ENCODE peak calls at places on chromosomes 2 and 18, in eight cellular contexts. One of them, this sample, is unnamed.

GRCh38 chr2:15689654-15690053 is 98.0 kb downstream of the DDX1 start:
- DNase-seq in ovary: no peak
- DNase-seq in lung: no peak
- DNase-seq in brain microvascular endothelial cell: no peak
- DNase-seq in GM13977: no peak
- DNase-seq in natural killer cell: no peak
- DNase-seq in GM13976: no peak
- DNase-seq in right atrium auricular region: no peak
- DNase-seq in this sample: no peak

GRCh38 chr2:73284296-73285161 is at the start of gene FBXO41:
- DNase-seq in ovary: peak; percentile 45
- DNase-seq in lung: no peak
- DNase-seq in brain microvascular endothelial cell: no peak
- DNase-seq in GM13977: peak; percentile 94
- DNase-seq in natural killer cell: peak; percentile 39
- DNase-seq in GM13976: peak; percentile 95
- DNase-seq in right atrium auricular region: no peak
- DNase-seq in this sample: peak; percentile 94

GRCh38 chr2:235688511-235689426 is 194.9 kb downstream of the AGAP1 start:
- DNase-seq in ovary: no peak
- DNase-seq in lung: no peak
- DNase-seq in brain microvascular endothelial cell: no peak
- DNase-seq in GM13977: no peak
- DNase-seq in natural killer cell: no peak
- DNase-seq in GM13976: no peak
- DNase-seq in right atrium auricular region: no peak
- DNase-seq in this sample: no peak

GRCh38 chr2:239369631-239370161 is 31.1 kb downstream of the HDAC4 start:
- DNase-seq in ovary: no peak
- DNase-seq in lung: peak; percentile 34
- DNase-seq in brain microvascular endothelial cell: peak; percentile 24
- DNase-seq in GM13977: peak; percentile 85
- DNase-seq in natural killer cell: no peak
- DNase-seq in GM13976: peak; percentile 79
- DNase-seq in right atrium auricular region: no peak
- DNase-seq in this sample: peak; percentile 74

GRCh38 chr2:112253261-112253807 is 1.5 kb downstream of the ZC3H8 start:
- DNase-seq in ovary: no peak
- DNase-seq in lung: no peak
- DNase-seq in brain microvascular endothelial cell: no peak
- DNase-seq in GM13977: no peak
- DNase-seq in natural killer cell: no peak
- DNase-seq in GM13976: no peak
- DNase-seq in right atrium auricular region: no peak
- DNase-seq in this sample: no peak

GRCh38 chr18:28062446-28062845 is 114.5 kb downstream of the CDH2 start:
- DNase-seq in ovary: no peak
- DNase-seq in lung: no peak
- DNase-seq in brain microvascular endothelial cell: no peak
- DNase-seq in GM13977: no peak
- DNase-seq in natural killer cell: no peak
- DNase-seq in GM13976: no peak
- DNase-seq in right atrium auricular region: no peak
- DNase-seq in this sample: no peak

GRCh38 chr18:31050635-31051034 is 8.1 kb upstream of the DSC3 start:
- DNase-seq in ovary: no peak
- DNase-seq in lung: no peak
- DNase-seq in brain microvascular endothelial cell: no peak
- DNase-seq in GM13977: no peak
- DNase-seq in natural killer cell: no peak
- DNase-seq in GM13976: no peak
- DNase-seq in right atrium auricular region: no peak
- DNase-seq in this sample: no peak

GRCh38 chr2:96953611-96954489 is 32.5 kb downstream of the FAM178B start:
- DNase-seq in ovary: peak; percentile 74
- DNase-seq in lung: no peak
- DNase-seq in brain microvascular endothelial cell: no peak
- DNase-seq in GM13977: peak; percentile 45
- DNase-seq in natural killer cell: no peak
- DNase-seq in GM13976: peak; percentile 63
- DNase-seq in right atrium auricular region: no peak
- DNase-seq in this sample: peak; percentile 51

GRCh38 chr2:190366248-190366753 is 22.9 kb downstream of the INPP1 start:
- DNase-seq in ovary: no peak
- DNase-seq in lung: no peak
- DNase-seq in brain microvascular endothelial cell: no peak
- DNase-seq in GM13977: no peak
- DNase-seq in natural killer cell: no peak
- DNase-seq in GM13976: no peak
- DNase-seq in right atrium auricular region: no peak
- DNase-seq in this sample: no peak

DNA sequence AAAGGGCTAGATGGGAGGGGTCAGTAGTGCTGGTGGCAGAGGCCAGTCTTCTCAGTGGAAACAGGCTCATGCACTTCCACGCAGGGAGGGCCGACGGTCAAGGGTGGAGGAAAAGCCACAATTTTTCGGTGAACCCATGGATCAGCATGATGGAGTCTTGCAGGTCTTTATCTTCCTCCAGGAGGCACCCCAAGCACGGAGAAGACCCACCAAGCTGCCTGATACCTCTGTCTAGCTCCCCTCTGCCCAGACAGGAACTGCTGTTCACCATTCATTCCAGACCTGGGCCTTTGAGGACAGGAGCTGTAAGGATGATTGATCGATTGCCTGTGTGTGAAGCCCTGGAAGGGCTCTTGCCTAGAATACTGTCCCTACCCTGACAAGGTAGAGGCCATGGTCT is 2.8 kb upstream of the LRRFIP1 start:
- DNase-seq in ovary: no peak
- DNase-seq in lung: no peak
- DNase-seq in brain microvascular endothelial cell: no peak
- DNase-seq in GM13977: peak; percentile 61
- DNase-seq in natural killer cell: no peak
- DNase-seq in GM13976: no peak
- DNase-seq in right atrium auricular region: no peak
- DNase-seq in this sample: peak; percentile 66
- TF ChIP-seq CTCF in ovary: no peak
- TF ChIP-seq CTCF in lung: no peak
- TF ChIP-seq CTCF in brain microvascular endothelial cell: no peak
- TF ChIP-seq CTCF in GM13977: peak; percentile 28
- TF ChIP-seq CTCF in natural killer cell: no peak
- TF ChIP-seq CTCF in GM13976: no peak
- TF ChIP-seq CTCF in right atrium auricular region: no peak
- TF ChIP-seq CTCF in this sample: no peak

DNA sequence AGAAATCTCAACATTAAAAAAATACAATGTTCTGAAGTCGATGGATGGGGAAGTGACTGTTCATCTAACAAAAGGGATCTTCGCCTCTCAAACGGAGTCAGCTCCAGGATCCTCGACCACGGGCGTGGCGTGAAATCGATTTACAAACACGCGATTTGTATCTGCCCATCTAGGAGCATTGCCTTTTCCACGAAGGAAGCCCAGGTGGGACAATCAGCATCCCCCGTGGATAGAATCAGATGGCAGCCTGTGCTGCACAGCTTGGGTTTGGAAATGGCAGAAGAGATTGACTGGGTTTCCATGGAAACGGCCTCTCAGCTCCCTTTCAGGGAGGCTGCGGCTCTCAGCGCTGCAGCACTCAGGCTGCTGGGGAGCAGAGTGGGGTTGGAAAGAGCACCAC is 110.8 kb upstream of the PXDN start:
- DNase-seq in ovary: no peak
- DNase-seq in lung: no peak
- DNase-seq in brain microvascular endothelial cell: peak; percentile 32
- DNase-seq in GM13977: no peak
- DNase-seq in natural killer cell: no peak
- DNase-seq in GM13976: no peak
- DNase-seq in right atrium auricular region: no peak
- DNase-seq in this sample: no peak
- TF ChIP-seq CTCF in ovary: no peak
- TF ChIP-seq CTCF in lung: no peak
- TF ChIP-seq CTCF in brain microvascular endothelial cell: no peak
- TF ChIP-seq CTCF in GM13977: no peak
- TF ChIP-seq CTCF in natural killer cell: no peak
- TF ChIP-seq CTCF in GM13976: no peak
- TF ChIP-seq CTCF in right atrium auricular region: no peak
- TF ChIP-seq CTCF in this sample: no peak

GRCh38 chr2:9765611-9766531 is 77.4 kb upstream of the TAF1B start:
- DNase-seq in ovary: no peak
- DNase-seq in lung: no peak
- DNase-seq in brain microvascular endothelial cell: no peak
- DNase-seq in GM13977: no peak
- DNase-seq in natural killer cell: no peak
- DNase-seq in GM13976: no peak
- DNase-seq in right atrium auricular region: no peak
- DNase-seq in this sample: no peak
- TF ChIP-seq CTCF in ovary: no peak
- TF ChIP-seq CTCF in lung: no peak
- TF ChIP-seq CTCF in brain microvascular endothelial cell: peak; percentile 19
- TF ChIP-seq CTCF in GM13977: peak; percentile 24
- TF ChIP-seq CTCF in natural killer cell: no peak
- TF ChIP-seq CTCF in GM13976: no peak
- TF ChIP-seq CTCF in right atrium auricular region: no peak
- TF ChIP-seq CTCF in this sample: no peak

GRCh38 chr2:140595107-140595506 is 1535.7 kb downstream of the LRP1B start:
- DNase-seq in ovary: no peak
- DNase-seq in lung: no peak
- DNase-seq in brain microvascular endothelial cell: no peak
- DNase-seq in GM13977: no peak
- DNase-seq in natural killer cell: no peak
- DNase-seq in GM13976: no peak
- DNase-seq in right atrium auricular region: no peak
- DNase-seq in this sample: no peak

GRCh38 chr2:140597205-140597604 is 1533.6 kb downstream of the LRP1B start:
- DNase-seq in ovary: no peak
- DNase-seq in lung: no peak
- DNase-seq in brain microvascular endothelial cell: no peak
- DNase-seq in GM13977: no peak
- DNase-seq in natural killer cell: no peak
- DNase-seq in GM13976: no peak
- DNase-seq in right atrium auricular region: no peak
- DNase-seq in this sample: no peak

GRCh38 chr2:140600116-140600515 is 1530.7 kb downstream of the LRP1B start:
- DNase-seq in ovary: no peak
- DNase-seq in lung: no peak
- DNase-seq in brain microvascular endothelial cell: peak; percentile 86
- DNase-seq in GM13977: no peak
- DNase-seq in natural killer cell: no peak
- DNase-seq in GM13976: no peak
- DNase-seq in right atrium auricular region: no peak
- DNase-seq in this sample: no peak

GRCh38 chr2:140596447-140596846 is 1534.4 kb downstream of the LRP1B start:
- DNase-seq in ovary: no peak
- DNase-seq in lung: no peak
- DNase-seq in brain microvascular endothelial cell: no peak
- DNase-seq in GM13977: no peak
- DNase-seq in natural killer cell: no peak
- DNase-seq in GM13976: no peak
- DNase-seq in right atrium auricular region: no peak
- DNase-seq in this sample: no peak

GRCh38 chr2:140597836-140598235 is 1533.0 kb downstream of the LRP1B start:
- DNase-seq in ovary: no peak
- DNase-seq in lung: no peak
- DNase-seq in brain microvascular endothelial cell: no peak
- DNase-seq in GM13977: no peak
- DNase-seq in natural killer cell: no peak
- DNase-seq in GM13976: no peak
- DNase-seq in right atrium auricular region: no peak
- DNase-seq in this sample: no peak
- TF ChIP-seq CTCF in ovary: no peak
- TF ChIP-seq CTCF in lung: no peak
- TF ChIP-seq CTCF in brain microvascular endothelial cell: no peak
- TF ChIP-seq CTCF in GM13977: no peak
- TF ChIP-seq CTCF in natural killer cell: no peak
- TF ChIP-seq CTCF in GM13976: no peak
- TF ChIP-seq CTCF in right atrium auricular region: no peak
- TF ChIP-seq CTCF in this sample: no peak

GRCh38 chr2:38323623-38324022 is 53.5 kb downstream of the ATL2 start:
- DNase-seq in ovary: no peak
- DNase-seq in lung: no peak
- DNase-seq in brain microvascular endothelial cell: no peak
- DNase-seq in GM13977: no peak
- DNase-seq in natural killer cell: no peak
- DNase-seq in GM13976: no peak
- DNase-seq in right atrium auricular region: no peak
- DNase-seq in this sample: no peak
- TF ChIP-seq CTCF in ovary: no peak
- TF ChIP-seq CTCF in lung: no peak
- TF ChIP-seq CTCF in brain microvascular endothelial cell: no peak
- TF ChIP-seq CTCF in GM13977: no peak
- TF ChIP-seq CTCF in natural killer cell: no peak
- TF ChIP-seq CTCF in GM13976: no peak
- TF ChIP-seq CTCF in right atrium auricular region: no peak
- TF ChIP-seq CTCF in this sample: no peak

GRCh38 chr2:151775057-151775740 is 40.9 kb upstream of the NEB start:
- DNase-seq in ovary: no peak
- DNase-seq in lung: no peak
- DNase-seq in brain microvascular endothelial cell: peak; percentile 72
- DNase-seq in GM13977: peak; percentile 23
- DNase-seq in natural killer cell: no peak
- DNase-seq in GM13976: no peak
- DNase-seq in right atrium auricular region: no peak
- DNase-seq in this sample: peak; percentile 34

GRCh38 chr2:151774506-151774905 is 40.2 kb upstream of the NEB start:
- DNase-seq in ovary: no peak
- DNase-seq in lung: no peak
- DNase-seq in brain microvascular endothelial cell: no peak
- DNase-seq in GM13977: no peak
- DNase-seq in natural killer cell: no peak
- DNase-seq in GM13976: no peak
- DNase-seq in right atrium auricular region: no peak
- DNase-seq in this sample: no peak

GRCh38 chr2:151776367-151776766 is 42.1 kb upstream of the NEB start:
- DNase-seq in ovary: no peak
- DNase-seq in lung: no peak
- DNase-seq in brain microvascular endothelial cell: no peak
- DNase-seq in GM13977: no peak
- DNase-seq in natural killer cell: no peak
- DNase-seq in GM13976: no peak
- DNase-seq in right atrium auricular region: no peak
- DNase-seq in this sample: no peak

GRCh38 chr2:151777911-151778310 is 43.6 kb upstream of the NEB start:
- DNase-seq in ovary: no peak
- DNase-seq in lung: no peak
- DNase-seq in brain microvascular endothelial cell: no peak
- DNase-seq in GM13977: no peak
- DNase-seq in natural killer cell: no peak
- DNase-seq in GM13976: no peak
- DNase-seq in right atrium auricular region: no peak
- DNase-seq in this sample: no peak

DNA sequence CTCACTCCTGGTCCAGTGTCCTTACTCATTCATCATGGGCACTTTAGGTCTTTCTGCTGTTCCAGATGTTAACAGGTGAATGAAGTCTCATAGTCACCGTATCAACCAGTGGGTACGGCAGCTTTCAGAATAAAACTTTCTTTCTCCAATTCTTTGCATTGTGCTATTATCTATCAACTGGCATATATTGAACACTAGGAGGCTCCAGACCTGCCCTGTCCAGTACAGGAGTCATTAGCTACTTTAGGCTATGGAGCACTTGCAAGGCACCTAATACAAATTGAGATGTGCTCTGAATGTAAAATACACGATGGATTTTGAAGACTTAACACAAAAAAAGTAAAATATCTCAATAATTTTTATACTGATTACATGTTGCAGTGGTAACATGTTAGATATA is 43.2 kb upstream of the NEB start:
- DNase-seq in ovary: no peak
- DNase-seq in lung: no peak
- DNase-seq in brain microvascular endothelial cell: no peak
- DNase-seq in GM13977: no peak
- DNase-seq in natural killer cell: no peak
- DNase-seq in GM13976: no peak
- DNase-seq in right atrium auricular region: no peak
- DNase-seq in this sample: no peak
- TF ChIP-seq CTCF in ovary: no peak
- TF ChIP-seq CTCF in lung: no peak
- TF ChIP-seq CTCF in brain microvascular endothelial cell: peak; percentile 40
- TF ChIP-seq CTCF in GM13977: peak; percentile 28
- TF ChIP-seq CTCF in natural killer cell: no peak
- TF ChIP-seq CTCF in GM13976: no peak
- TF ChIP-seq CTCF in right atrium auricular region: no peak
- TF ChIP-seq CTCF in this sample: no peak